ENCODE peak calls at places on chromosomes 3 and 15, in six cellular contexts. T, K, B, M, W and L are unnamed samples.

GRCh38 chr15:81292516-81293001 is 31.4 kb downstream of the STARD5 start:
- DNase-seq in B (no peak), T (no peak), W (no peak), K (no peak), M (no peak), L (no peak)

GRCh38 chr3:32569540-32570425 is 875 bp downstream of the DYNC1LI1 start:
- DNase-seq in K (peak), B (peak), W (peak), T (peak), M (peak), L (peak)

GRCh38 chr15:100533934-100534333 is 5.2 kb upstream of the CERS3 start:
- DNase-seq in K (peak), M (no peak), B (no peak), T (no peak), W (no peak), L (no peak)

GRCh38 chr3:81910244-81910852 is 148.9 kb upstream of the GBE1 start:
- DNase-seq in W (peak), K (peak), M (peak), B (peak), T (peak), L (peak)

GRCh38 chr15:86735244-86736040 is 655.8 kb downstream of the AGBL1 start:
- DNase-seq in T (no peak), W (no peak), B (no peak), M (no peak), K (peak), L (no peak)

GRCh38 chr3:67610458-67610857 is 44.0 kb downstream of the SUCLG2 start:
- DNase-seq in W (no peak), K (peak), M (no peak), T (no peak), B (no peak), L (no peak)

GRCh38 chr3:66199089-66199473 is 21.7 kb upstream of the SLC25A26 start:
- DNase-seq in T (no peak), M (no peak), B (no peak), K (no peak), W (no peak), L (no peak)

GRCh38 chr3:123576119-123576518 is 8.7 kb downstream of the HACD2 start:
- DNase-seq in M (no peak), B (no peak), K (no peak), W (no peak), T (no peak), L (no peak)

GRCh38 chr3:184338538-184338945 is 1.1 kb downstream of the FAM131A start:
- DNase-seq in M (peak), T (peak), K (peak), W (peak), B (no peak), L (no peak)

GRCh38 chr3:135106445-135106844 is 311.4 kb downstream of the EPHB1 start:
- DNase-seq in M (peak), T (peak), K (peak), W (peak), B (peak), L (no peak)

GRCh38 chr3:71176366-71176765 is 407.2 kb downstream of the FOXP1 start:
- DNase-seq in M (no peak), W (peak), B (no peak), K (no peak), T (peak), L (no peak)

GRCh38 chr3:194098036-194098871 is 37.7 kb upstream of the HES1 start:
- DNase-seq in M (no peak), T (no peak), K (no peak), B (no peak), W (no peak), L (no peak)

GRCh38 chr15:39785806-39786205 is 3.2 kb upstream of the FSIP1 start:
- DNase-seq in W (no peak), T (no peak), K (no peak), M (no peak), B (no peak), L (no peak)

GRCh38 chr3:185473290-185473815 is 25.5 kb downstream of the TMEM41A start:
- DNase-seq in M (no peak), K (no peak), T (no peak), W (no peak), B (no peak), L (no peak)

GRCh38 chr15:75167588-75168076 is 34.0 kb upstream of the C15orf39 start:
- DNase-seq in M (no peak), B (no peak), T (no peak), K (peak), W (no peak), L (no peak)

GRCh38 chr3:128312271-128312670 is 154.4 kb downstream of the DNAJB8 start:
- DNase-seq in K (no peak), T (no peak), M (no peak), W (no peak), B (no peak), L (no peak)

GRCh38 chr3:128320551-128321340 is 145.9 kb downstream of the DNAJB8 start:
- DNase-seq in K (no peak), W (no peak), B (no peak), M (no peak), T (no peak), L (no peak)

GRCh38 chr3:124504332-124505059 is 225.8 kb upstream of the UMPS start:
- DNase-seq in K (peak), W (no peak), M (no peak), T (no peak), B (no peak), L (no peak)

GRCh38 chr3:178907081-178907480 is 164.5 kb downstream of the ZMAT3 start:
- DNase-seq in K (no peak), T (no peak), W (no peak), M (no peak), B (no peak), L (no peak)

GRCh38 chr3:113117511-113118302 is 93.7 kb upstream of the BOC start:
- DNase-seq in K (peak), W (no peak), M (no peak), B (no peak), T (no peak), L (no peak)

GRCh38 chr3:148214695-148215094 is 483.0 kb upstream of the AGTR1 start:
- DNase-seq in B (no peak), M (no peak), W (no peak), T (no peak), K (no peak), L (no peak)